ENCODE peak calls at places on chromosomes 12 and 14, in four cellular contexts. S, B, Q and A are unnamed samples.

GRCh38 chr14:90091393-90091792 is 29.6 kb downstream of the KCNK13 start:
- DNase-seq in S (peak), Q (no peak), B (no peak), A (no peak)

GRCh38 chr14:70707138-70708038 is 65.7 kb downstream of the TTC9 start:
- DNase-seq in Q (no peak), B (peak), S (peak), A (peak)

GRCh38 chr12:60539592-60539991 is 943.8 kb downstream of the SLC16A7 start:
- DNase-seq in S (no peak), B (no peak), Q (no peak), A (no peak)

GRCh38 chr12:25655702-25656101 is 102.6 kb upstream of the LMNTD1 start:
- DNase-seq in B (no peak), S (no peak), Q (no peak), A (no peak)

GRCh38 chr14:37223947-37224474 is 26.3 kb downstream of the MIPOL1 start:
- DNase-seq in Q (no peak), B (no peak), S (no peak), A (no peak)

GRCh38 chr14:32233292-32233691 is 30.2 kb upstream of the RNU6-8 start:
- DNase-seq in Q (no peak), S (no peak), B (no peak), A (no peak)

GRCh38 chr14:45698462-45699134 is 445.6 kb upstream of the MIS18BP1 start:
- DNase-seq in Q (no peak), S (no peak), B (no peak), A (no peak)

GRCh38 chr12:57560516-57560915 is 10.7 kb downstream of the KIF5A start:
- DNase-seq in Q (no peak), S (no peak), B (no peak), A (no peak)

GRCh38 chr14:50344116-50344775 is 32.1 kb downstream of the DMAC2L start:
- DNase-seq in Q (no peak), S (no peak), B (no peak), A (peak)

GRCh38 chr14:53399057-53399456 is 245.9 kb upstream of the DDHD1 start:
- DNase-seq in S (no peak), Q (no peak), B (no peak), A (no peak)

GRCh38 chr14:53630336-53630735 is 326.3 kb downstream of the BMP4 start:
- DNase-seq in S (no peak), B (no peak), Q (no peak), A (no peak)

GRCh38 chr14:51545396-51545795 is 106.3 kb upstream of the FRMD6 start:
- DNase-seq in S (no peak), B (no peak), Q (no peak), A (no peak)

GRCh38 chr14:73773441-73774243 is 59.5 kb upstream of the PNMA1 start:
- DNase-seq in B (no peak), S (no peak), Q (no peak), A (no peak)

GRCh38 chr12:82486524-82487235 is 128.4 kb downstream of the METTL25 start:
- DNase-seq in B (no peak), S (no peak), Q (no peak), A (no peak)

GRCh38 chr14:90299408-90299807 is 32.3 kb downstream of the NRDE2 start:
- DNase-seq in B (no peak), Q (no peak), S (no peak), A (no peak)

GRCh38 chr12:84502180-84502857 is 410.3 kb downstream of the SLC6A15 start:
- DNase-seq in S (no peak), B (no peak), Q (no peak), A (no peak)

GRCh38 chr12:53695148-53696138 is 19.6 kb upstream of the ATP5MC2 start:
- DNase-seq in Q (no peak), S (peak), B (no peak), A (peak)

GRCh38 chr12:18294889-18295288 is 33.6 kb downstream of the PIK3C2G start:
- DNase-seq in Q (no peak), B (no peak), S (no peak), A (no peak)

GRCh38 chr14:64891839-64892375 is 12.2 kb upstream of the SPTB start:
- DNase-seq in S (no peak), B (peak), Q (peak), A (peak)

GRCh38 chr14:101442451-101442850 is 118.8 kb upstream of the DIO3 start:
- DNase-seq in B (no peak), Q (no peak), S (peak), A (no peak)

GRCh38 chr12:49367381-49368239 is at the start of gene SPATS2:
- DNase-seq in Q (peak), B (no peak), S (no peak), A (no peak)

GRCh38 chr14:69842671-69843407 is 36.4 kb upstream of the SMOC1 start:
- DNase-seq in B (no peak), S (no peak), Q (no peak), A (no peak)

GRCh38 chr12:34403706-34404376 is 381.5 kb downstream of the ALG10 start:
- DNase-seq in Q (peak), S (no peak), B (no peak), A (peak)

GRCh38 chr14:97022741-97023140 is 225.6 kb downstream of the VRK1 start:
- DNase-seq in Q (no peak), S (no peak), B (no peak), A (no peak)

GRCh38 chr12:128165387-128165786 is 101.6 kb upstream of the TMEM132C start:
- DNase-seq in B (no peak), S (no peak), Q (no peak), A (no peak)
- TF ChIP-seq CTCF in B (no peak), S (no peak), Q (no peak), A (no peak)

GRCh38 chr12:98198261-98198982 is 317.0 kb upstream of the TMPO start:
- DNase-seq in B (no peak), S (no peak), Q (no peak), A (no peak)
- TF ChIP-seq CTCF in B (no peak), S (no peak), Q (no peak), A (no peak)

GRCh38 chr14:59631237-59631636 is 54.6 kb upstream of the CCDC175 start:
- DNase-seq in S (no peak), Q (no peak), B (no peak), A (no peak)
- TF ChIP-seq CTCF in S (peak), Q (no peak), B (peak), A (peak)

GRCh38 chr12:123388218-123388947 is 4.5 kb downstream of the KMT5A start:
- DNase-seq in S (peak), B (no peak), Q (peak), A (peak)
- TF ChIP-seq CTCF in S (no peak), B (no peak), Q (no peak), A (no peak)

DNA sequence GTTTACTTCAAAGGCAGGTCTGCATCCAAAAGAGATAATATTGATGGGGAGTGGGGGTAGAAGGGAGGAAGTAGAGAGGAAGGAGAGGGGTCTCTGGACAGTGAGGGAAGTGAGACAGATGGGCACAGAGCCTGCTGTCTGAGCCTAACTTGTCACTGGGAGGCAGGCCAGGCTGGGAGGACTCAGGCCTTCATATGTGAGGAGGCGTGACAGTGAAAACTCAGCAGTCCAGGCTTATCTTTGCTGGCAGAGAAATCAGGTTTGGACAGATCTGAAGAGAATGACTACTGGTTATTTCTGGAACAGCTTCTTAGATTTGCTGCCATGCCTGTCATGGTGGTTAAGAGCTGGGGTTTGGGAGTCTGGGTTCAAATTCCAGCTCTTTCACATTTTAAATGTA is 192.2 kb downstream of the NUAK1 start:
- DNase-seq in Q (no peak), S (no peak), B (no peak), A (no peak)
- TF ChIP-seq CTCF in Q (no peak), S (no peak), B (no peak), A (no peak)

DNA sequence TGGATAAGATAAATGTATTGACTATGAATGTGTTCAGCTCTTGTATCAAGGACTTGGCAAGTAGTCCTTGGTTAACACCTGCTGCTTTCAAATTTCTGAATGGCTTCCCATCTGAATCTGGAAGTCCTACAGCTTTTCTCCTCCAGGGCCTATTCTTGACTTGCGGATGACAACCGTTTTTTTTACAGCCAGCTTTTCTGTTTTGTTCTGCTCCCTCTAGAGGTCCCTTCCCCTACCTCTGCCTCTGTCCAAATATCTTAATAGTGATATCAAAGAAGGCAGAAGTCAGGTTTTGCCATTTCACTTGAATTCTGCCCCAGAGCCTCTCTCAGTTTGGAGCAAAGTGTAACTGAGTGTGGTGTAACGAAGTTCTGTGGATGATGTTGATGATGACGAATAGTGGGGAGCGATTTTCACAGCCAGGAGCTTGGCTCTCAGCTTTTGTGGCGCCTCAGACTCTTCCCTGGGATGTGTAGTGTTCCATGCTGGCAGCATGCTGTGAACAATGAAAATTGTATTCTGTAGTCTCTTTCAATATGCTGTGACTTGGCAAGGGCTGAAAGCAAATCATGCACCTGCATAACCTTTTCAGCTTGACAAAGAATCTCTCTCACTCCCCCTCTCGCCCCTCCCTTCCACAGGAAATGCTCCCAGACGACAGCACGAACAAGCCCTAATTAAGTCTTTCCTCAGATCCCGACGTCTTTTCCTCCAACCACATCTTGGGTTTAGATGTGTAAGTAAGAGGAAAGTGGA is 5.0 kb upstream of the SLC4A8 start:
- DNase-seq in S (peak), Q (no peak), B (no peak), A (no peak)
- TF ChIP-seq CTCF in S (no peak), Q (no peak), B (no peak), A (no peak)

GRCh38 chr12:89825591-89826449 is 117.2 kb upstream of the ATP2B1 start:
- DNase-seq in Q (no peak), S (peak), B (no peak), A (no peak)
- TF ChIP-seq CTCF in Q (no peak), S (no peak), B (no peak), A (no peak)

DNA sequence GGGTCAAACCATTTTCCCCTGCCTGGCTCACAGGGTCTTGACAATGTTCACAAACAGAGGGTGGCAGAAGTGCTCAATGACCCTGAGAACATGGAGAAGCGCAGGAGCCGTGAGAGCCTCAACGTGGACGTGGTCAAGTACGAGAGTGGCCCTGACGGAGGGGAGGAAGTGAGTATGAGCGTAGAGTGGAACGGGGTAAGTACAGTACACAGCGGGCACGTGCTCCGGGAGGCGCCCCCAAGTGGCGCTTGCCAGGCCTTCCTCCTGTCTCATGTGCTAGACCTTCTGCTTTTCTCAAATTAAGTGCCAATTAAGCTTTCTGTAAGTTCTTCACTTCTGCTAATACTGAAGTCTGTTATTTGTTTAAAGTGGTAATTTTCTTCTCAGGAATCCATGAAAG is 35.9 kb downstream of the XRCC3 start:
- DNase-seq in Q (peak), S (peak), B (peak), A (peak)
- TF ChIP-seq CTCF in Q (peak), S (peak), B (peak), A (peak)

DNA sequence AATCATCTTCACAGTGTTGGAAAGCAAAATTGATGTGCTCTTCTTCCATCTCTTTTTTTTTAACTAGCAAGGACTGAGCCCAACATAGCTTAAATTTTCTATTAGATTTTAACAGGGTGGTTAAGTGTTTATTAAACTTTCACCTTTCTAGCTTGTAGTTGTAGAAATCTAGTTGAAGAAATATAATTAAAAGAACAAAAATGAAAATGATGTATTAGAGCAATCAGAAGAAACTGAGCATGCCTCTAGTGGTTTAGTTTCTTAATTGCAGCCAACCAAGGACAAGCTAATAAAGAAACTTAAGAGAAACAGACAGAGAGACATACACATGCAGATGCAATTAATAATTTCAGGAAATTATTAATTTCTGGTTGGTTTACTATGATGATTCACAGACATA is 673.0 kb upstream of the LMO3 start:
- DNase-seq in Q (no peak), B (no peak), S (no peak), A (no peak)
- TF ChIP-seq CTCF in Q (no peak), B (peak), S (no peak), A (no peak)